ENCODE peak calls at places on chromosomes 13 and 19, in four cellular contexts. One of them, this sample, is unnamed.

GRCh38 chr13:108957369-108958012 is 328.1 kb downstream of the MYO16 start:
- DNase-seq in stimulated activated naive B cell treated with anti-CD40 and anti-IgM and Interleukin-4, amounts not matched to agents 10 μg/mL and 1 μg/mL and 100 μg/mL, for 72 hours: no peak
- DNase-seq in nephron progenitor cell: no peak
- DNase-seq in EL: peak
- DNase-seq in this sample: peak

GRCh38 chr19:12994701-12995595 is at the start of gene NFIX:
- DNase-seq in nephron progenitor cell: peak
- DNase-seq in EL: peak
- DNase-seq in stimulated activated naive B cell treated with anti-CD40 and anti-IgM and Interleukin-4, amounts not matched to agents 10 μg/mL and 1 μg/mL and 100 μg/mL, for 72 hours: no peak
- DNase-seq in this sample: peak

GRCh38 chr13:109256866-109257760 is 529.3 kb downstream of the IRS2 start:
- DNase-seq in nephron progenitor cell: no peak
- DNase-seq in EL: peak
- DNase-seq in stimulated activated naive B cell treated with anti-CD40 and anti-IgM and Interleukin-4, amounts not matched to agents 10 μg/mL and 1 μg/mL and 100 μg/mL, for 72 hours: no peak
- DNase-seq in this sample: peak

GRCh38 chr13:113552786-113553540 is 31.6 kb upstream of the TFDP1 start:
- DNase-seq in nephron progenitor cell: no peak
- DNase-seq in stimulated activated naive B cell treated with anti-CD40 and anti-IgM and Interleukin-4, amounts not matched to agents 10 μg/mL and 1 μg/mL and 100 μg/mL, for 72 hours: no peak
- DNase-seq in EL: no peak
- DNase-seq in this sample: no peak

GRCh38 chr13:49935171-49936084 is 712 bp downstream of the SPRYD7 start:
- DNase-seq in stimulated activated naive B cell treated with anti-CD40 and anti-IgM and Interleukin-4, amounts not matched to agents 10 μg/mL and 1 μg/mL and 100 μg/mL, for 72 hours: peak
- DNase-seq in nephron progenitor cell: peak
- DNase-seq in EL: peak
- DNase-seq in this sample: peak

GRCh38 chr13:31797154-31797775 is 57.9 kb downstream of the RXFP2 start:
- DNase-seq in EL: peak
- DNase-seq in stimulated activated naive B cell treated with anti-CD40 and anti-IgM and Interleukin-4, amounts not matched to agents 10 μg/mL and 1 μg/mL and 100 μg/mL, for 72 hours: no peak
- DNase-seq in nephron progenitor cell: no peak
- DNase-seq in this sample: peak

GRCh38 chr19:14416743-14417214 is 2.4 kb downstream of the DDX39A start:
- DNase-seq in EL: no peak
- DNase-seq in stimulated activated naive B cell treated with anti-CD40 and anti-IgM and Interleukin-4, amounts not matched to agents 10 μg/mL and 1 μg/mL and 100 μg/mL, for 72 hours: no peak
- DNase-seq in nephron progenitor cell: no peak
- DNase-seq in this sample: no peak

GRCh38 chr19:46714523-46715106 is 2.3 kb downstream of the PRKD2 start:
- DNase-seq in EL: peak
- DNase-seq in nephron progenitor cell: no peak
- DNase-seq in stimulated activated naive B cell treated with anti-CD40 and anti-IgM and Interleukin-4, amounts not matched to agents 10 μg/mL and 1 μg/mL and 100 μg/mL, for 72 hours: no peak
- DNase-seq in this sample: no peak

GRCh38 chr13:48819376-48819775 is 156.3 kb upstream of the FNDC3A start:
- DNase-seq in nephron progenitor cell: no peak
- DNase-seq in stimulated activated naive B cell treated with anti-CD40 and anti-IgM and Interleukin-4, amounts not matched to agents 10 μg/mL and 1 μg/mL and 100 μg/mL, for 72 hours: no peak
- DNase-seq in EL: no peak
- DNase-seq in this sample: no peak

GRCh38 chr19:13022859-13023636 is 27.8 kb downstream of the NFIX start:
- DNase-seq in nephron progenitor cell: no peak
- DNase-seq in EL: peak
- DNase-seq in stimulated activated naive B cell treated with anti-CD40 and anti-IgM and Interleukin-4, amounts not matched to agents 10 μg/mL and 1 μg/mL and 100 μg/mL, for 72 hours: no peak
- DNase-seq in this sample: peak

GRCh38 chr19:11142528-11143171 is 12.9 kb downstream of the SPC24 start:
- DNase-seq in stimulated activated naive B cell treated with anti-CD40 and anti-IgM and Interleukin-4, amounts not matched to agents 10 μg/mL and 1 μg/mL and 100 μg/mL, for 72 hours: no peak
- DNase-seq in EL: peak
- DNase-seq in nephron progenitor cell: peak
- DNase-seq in this sample: peak

This sample was measured in astrocyte of the spinal cord.